ENCODE peak calls at places on chromosomes 6 and 20, in four cellular contexts. K is fibroblast of mammary gland; V is neural crest cell; S is stimulated activated naive CD8-positive, alpha-beta T cell treated with anti-CD3 and anti-CD28 coated beads, Interleukin-15, amount 100 ng/mL, for 72 hours. G is an unnamed sample.

GRCh38 chr6:148455225-148455624 is 112.6 kb downstream of the SASH1 start:
- DNase-seq in K (peak), V (no peak), S (no peak), G (no peak)

GRCh38 chr6:145844933-145845531 is 30.4 kb upstream of the FBXO30 start:
- DNase-seq in K (peak), V (no peak), S (no peak), G (no peak)

GRCh38 chr6:100350139-100350538 is 114.6 kb downstream of the SIM1 start:
- DNase-seq in K (no peak), V (no peak), S (no peak), G (no peak)

GRCh38 chr6:136647363-136647763 is 97.1 kb upstream of the MAP7 start:
- DNase-seq in K (peak), V (no peak), S (peak), G (no peak)

GRCh38 chr6:71421611-71422010 is 133.0 kb downstream of the OGFRL1 start:
- DNase-seq in K (no peak), V (no peak), S (no peak), G (no peak)

GRCh38 chr6:167851349-167851952 is 24.7 kb downstream of the AFDN start:
- DNase-seq in K (no peak), V (no peak), S (no peak), G (peak)

GRCh38 chr6:129544892-129545612 is 164.9 kb downstream of the ARHGAP18 start:
- DNase-seq in K (no peak), V (no peak), S (no peak), G (no peak)

GRCh38 chr6:108652375-108652774 is 91.7 kb downstream of the FOXO3 start:
- DNase-seq in K (no peak), V (no peak), S (no peak), G (no peak)

GRCh38 chr6:18269253-18269652 is 4.9 kb upstream of the DEK start:
- DNase-seq in K (peak), V (no peak), S (no peak), G (no peak)

GRCh38 chr6:28988536-28989415 is 16.3 kb downstream of the ZNF311 start:
- DNase-seq in K (peak), V (peak), S (peak), G (no peak)

GRCh38 chr20:25584905-25585704 is at the start of gene NINL:
- DNase-seq in K (peak), V (peak), S (peak), G (no peak)

GRCh38 chr20:4800676-4801449 is 79.2 kb downstream of the PRND start:
- DNase-seq in K (no peak), V (no peak), S (no peak), G (no peak)

GRCh38 chr6:153140299-153140698 is 9.2 kb upstream of the RGS17 start:
- DNase-seq in K (no peak), V (no peak), S (no peak), G (no peak)

GRCh38 chr6:32087574-32088486 is 21.3 kb downstream of the TNXB start:
- DNase-seq in K (peak), V (peak), S (peak), G (no peak)

GRCh38 chr6:105259912-105260889 is 80.4 kb upstream of the POPDC3 start:
- DNase-seq in K (no peak), V (no peak), S (no peak), G (no peak)

GRCh38 chr20:39829255-39829654 is 859.8 kb downstream of the MAFB start:
- DNase-seq in K (peak), V (no peak), S (no peak), G (no peak)